ENCODE peak calls at places on chromosomes 5 and 9, in ten cellular contexts. Z is kidney tubule cell; B is heart left ventricle; E is iPS-NIHi11; W is stimulated activated CD8-positive, alpha-beta memory T cell treated with anti-CD3 and anti-CD28 coated beads, Interleukin-15, amount 100 ng/mL, for 4 hours; U is brain microvascular endothelial cell; P is frontal cortex; Y is SIG-M5; A is HFFc6; V is M059J. M is an unnamed sample.

GRCh38 chr5:149133795-149134777 is 7.2 kb upstream of the ABLIM3 start:
- DNase-seq in B (no peak), V (peak), Y (no peak), Z (peak), E (no peak), A (peak), P (no peak), U (peak), W (no peak), M (peak)

GRCh38 chr5:152329896-152330295 is 75.2 kb downstream of the NMUR2 start:
- DNase-seq in P (no peak), A (no peak), Y (no peak), V (no peak), E (no peak), Z (no peak), B (no peak), U (no peak), W (no peak), M (no peak)

GRCh38 chr9:28970241-28970654 is 1397.0 kb upstream of the C9orf72 start:
- DNase-seq in A (no peak), W (no peak), P (no peak), U (no peak), B (no peak), E (peak), V (no peak), Z (no peak), Y (no peak), M (no peak)

GRCh38 chr5:159645194-159645846 is 271.0 kb upstream of the ADRA1B start:
- DNase-seq in U (no peak), W (no peak), V (no peak), Z (no peak), P (no peak), A (no peak), E (no peak), B (no peak), Y (no peak), M (no peak)

GRCh38 chr9:6413365-6414263 is 615 bp downstream of the UHRF2 start:
- DNase-seq in W (no peak), A (no peak), Y (no peak), B (no peak), E (peak), P (peak), V (no peak), U (no peak), Z (peak), M (no peak)

GRCh38 chr9:21996438-21996837 is 1.8 kb downstream of the CDKN2B-AS1 start:
- DNase-seq in A (no peak), Y (no peak), V (peak), Z (no peak), B (no peak), U (no peak), W (no peak), P (no peak), E (peak), M (no peak)

GRCh38 chr5:96718635-96719077 is 56.5 kb downstream of the CAST start:
- DNase-seq in W (no peak), Z (peak), E (no peak), Y (no peak), P (no peak), A (no peak), V (peak), U (no peak), B (peak), M (no peak)

GRCh38 chr5:177189416-177189815 is 55.8 kb downstream of the NSD1 start:
- DNase-seq in P (no peak), E (no peak), U (no peak), V (peak), Y (no peak), B (no peak), Z (peak), W (no peak), A (peak), M (peak)

GRCh38 chr9:108580021-108580439 is 275.8 kb downstream of the ACTL7B start:
- DNase-seq in U (no peak), Z (peak), A (no peak), Y (peak), E (no peak), W (no peak), P (no peak), V (peak), B (no peak), M (peak)

GRCh38 chr9:70477907-70478480 is 63.5 kb upstream of the KLF9 start:
- DNase-seq in B (no peak), Y (no peak), Z (no peak), A (no peak), W (no peak), E (no peak), P (no peak), V (peak), U (no peak), M (no peak)

GRCh38 chr5:132751444-132751843 is 4.2 kb downstream of the CCNI2 start:
- DNase-seq in V (no peak), Y (no peak), B (no peak), Z (no peak), A (no peak), W (no peak), P (no peak), U (peak), E (no peak), M (peak)

GRCh38 chr9:107389617-107390071 is 99.9 kb downstream of the KLF4 start:
- DNase-seq in W (no peak), Y (no peak), A (no peak), E (no peak), U (no peak), V (no peak), Z (peak), B (no peak), P (no peak), M (peak)

GRCh38 chr5:36573441-36573840 is 33.0 kb upstream of the SLC1A3 start:
- DNase-seq in B (no peak), E (no peak), V (peak), Z (peak), P (no peak), W (no peak), U (peak), Y (no peak), A (peak), M (peak)

GRCh38 chr5:42953061-42953460 is 87.1 kb downstream of the ANXA2R start:
- DNase-seq in E (no peak), V (no peak), Y (no peak), P (no peak), B (no peak), U (peak), Z (no peak), A (no peak), W (no peak), M (peak)

GRCh38 chr5:136082390-136083193 is 50.1 kb upstream of the SMAD5 start:
- DNase-seq in A (peak), W (peak), Y (no peak), E (peak), B (peak), U (peak), Z (peak), V (peak), P (peak), M (peak)

GRCh38 chr5:30502277-30502676 is 691.2 kb upstream of the CDH6 start:
- DNase-seq in Z (peak), W (no peak), A (no peak), P (no peak), Y (no peak), V (peak), E (no peak), B (no peak), U (peak), M (peak)

GRCh38 chr9:121118266-121118665 is 43.5 kb downstream of the CNTRL start:
- DNase-seq in A (no peak), B (no peak), Z (no peak), U (no peak), W (no peak), E (no peak), V (no peak), Y (no peak), P (no peak), M (no peak)

GRCh38 chr5:112649882-112650281 is 87.8 kb upstream of the APC start:
- DNase-seq in P (no peak), B (no peak), W (no peak), A (no peak), Y (no peak), E (peak), U (no peak), Z (peak), V (no peak), M (no peak)

GRCh38 chr9:100011062-100011681 is 87.6 kb downstream of the ERP44 start:
- DNase-seq in W (no peak), E (peak), Z (peak), Y (peak), A (peak), B (no peak), P (no peak), U (peak), V (peak), M (peak)

GRCh38 chr5:5313081-5313736 is 109.3 kb upstream of the ICE1 start:
- DNase-seq in U (peak), Z (peak), E (no peak), P (no peak), W (no peak), A (peak), Y (no peak), V (peak), B (no peak), M (no peak)

GRCh38 chr5:89584339-89584956 is 701.5 kb upstream of the MEF2C start:
- DNase-seq in B (no peak), W (no peak), Z (peak), E (no peak), Y (no peak), A (peak), V (peak), P (no peak), U (peak), M (peak)

GRCh38 chr9:135329571-135330306 is 149.8 kb upstream of the PPP1R26 start:
- DNase-seq in Y (no peak), B (no peak), P (no peak), W (no peak), E (peak), U (no peak), V (no peak), Z (no peak), A (no peak), M (no peak)

GRCh38 chr9:89138463-89139390 is 39.9 kb downstream of the SHC3 start:
- DNase-seq in E (no peak), Z (peak), B (no peak), U (peak), W (no peak), V (peak), A (peak), Y (no peak), P (no peak), M (peak)

GRCh38 chr5:344668-345067 is 23.2 kb downstream of the AHRR start:
- DNase-seq in B (no peak), A (no peak), P (no peak), W (no peak), V (no peak), E (no peak), Y (no peak), Z (no peak), U (no peak), M (no peak)

GRCh38 chr5:106755789-106756188 is 914.9 kb downstream of the EFNA5 start:
- DNase-seq in A (no peak), V (no peak), W (no peak), U (no peak), E (no peak), B (no peak), P (no peak), Z (no peak), Y (no peak), M (no peak)

GRCh38 chr9:87865626-87866025 is 17.1 kb upstream of the SPATA31E1 start:
- DNase-seq in U (no peak), Y (no peak), E (no peak), W (no peak), P (no peak), A (no peak), Z (peak), V (no peak), B (no peak), M (no peak)

GRCh38 chr5:181167814-181168488 is 20.6 kb downstream of the OR2V2 start:
- DNase-seq in E (peak), Z (no peak), B (no peak), A (no peak), U (no peak), W (no peak), Y (no peak), P (no peak), V (no peak), M (no peak)

GRCh38 chr9:126975327-126976059 is 60.9 kb downstream of the RALGPS1 start:
- DNase-seq in B (no peak), P (no peak), E (no peak), U (no peak), Y (no peak), V (no peak), Z (no peak), A (no peak), W (no peak), M (no peak)